ENCODE peak calls at places on chromosomes 6 and 20, in five cellular contexts. Z is tibial artery, K is cardiac muscle cell, X is IMR-90, O is Peyer's patch. L is an unnamed sample. For H3K27me3, the result is how much of the 10 kb centered on the place peaks cover.

GRCh38 chr6:168196385-168196860 is 117.4 kb upstream of the FRMD1 start:
- DNase-seq in Z (peak), O (peak), X (no peak), K (peak), L (no peak)

GRCh38 chr6:44621846-44622245 is 234.3 kb downstream of the CDC5L start:
- DNase-seq in K (peak), O (peak), Z (no peak), X (no peak), L (no peak)

GRCh38 chr20:37230200-37230599 is 31.4 kb downstream of the GHRH start:
- DNase-seq in K (no peak), Z (no peak), X (no peak), O (no peak), L (no peak)

GRCh38 chr20:58690351-58690750 is 2.2 kb upstream of the NPEPL1 start:
- DNase-seq in K (peak), O (no peak), X (no peak), Z (no peak), L (no peak)

GRCh38 chr6:170450946-170451761 is 102.0 kb downstream of the PSMB1 start:
- DNase-seq in X (no peak), O (peak), Z (no peak), K (no peak), L (no peak)

GRCh38 chr20:48912065-48912464 is 9.4 kb upstream of the ARFGEF2 start:
- DNase-seq in Z (no peak), X (no peak), O (no peak), K (no peak), L (no peak)

GRCh38 chr6:147154454-147154853 is 49.8 kb upstream of the STXBP5 start:
- DNase-seq in O (no peak), K (no peak), X (peak), Z (no peak), L (no peak)

GRCh38 chr6:27213544-27214125 is 33.9 kb upstream of the PRSS16 start:
- DNase-seq in O (no peak), Z (no peak), K (peak), X (peak), L (no peak)

GRCh38 chr6:13007744-13008143 is 291.2 kb downstream of the PHACTR1 start:
- DNase-seq in X (no peak), O (no peak), Z (no peak), K (no peak), L (no peak)

GRCh38 chr6:89386917-89387491 is 25.1 kb downstream of the RRAGD start:
- DNase-seq in Z (no peak), O (no peak), X (no peak), K (no peak), L (no peak)

GRCh38 chr6:101085327-101085726 is 204.2 kb upstream of the ASCC3 start:
- DNase-seq in Z (no peak), K (peak), X (no peak), O (no peak), L (no peak)

GRCh38 chr6:142845624-142846458 is 99.1 kb downstream of the HIVEP2 start:
- DNase-seq in O (peak), X (peak), Z (peak), K (peak), L (peak)

GRCh38 chr20:50012282-50013263 is 29.8 kb downstream of the SNAI1 start:
- DNase-seq in O (no peak), K (no peak), X (no peak), Z (no peak), L (no peak)
- H3K27ac ChIP-seq in O (no peak), K (peak), X (no peak), Z (no peak), L (no peak)

GRCh38 chr20:63519765-63520593 is 586 bp upstream of the PPDPF start:
- DNase-seq in K (no peak), O (no peak), X (peak), Z (peak), L (peak)
- TF ChIP-seq CTCF in K (peak), O (no peak), X (peak), Z (peak), L (peak)

DNA sequence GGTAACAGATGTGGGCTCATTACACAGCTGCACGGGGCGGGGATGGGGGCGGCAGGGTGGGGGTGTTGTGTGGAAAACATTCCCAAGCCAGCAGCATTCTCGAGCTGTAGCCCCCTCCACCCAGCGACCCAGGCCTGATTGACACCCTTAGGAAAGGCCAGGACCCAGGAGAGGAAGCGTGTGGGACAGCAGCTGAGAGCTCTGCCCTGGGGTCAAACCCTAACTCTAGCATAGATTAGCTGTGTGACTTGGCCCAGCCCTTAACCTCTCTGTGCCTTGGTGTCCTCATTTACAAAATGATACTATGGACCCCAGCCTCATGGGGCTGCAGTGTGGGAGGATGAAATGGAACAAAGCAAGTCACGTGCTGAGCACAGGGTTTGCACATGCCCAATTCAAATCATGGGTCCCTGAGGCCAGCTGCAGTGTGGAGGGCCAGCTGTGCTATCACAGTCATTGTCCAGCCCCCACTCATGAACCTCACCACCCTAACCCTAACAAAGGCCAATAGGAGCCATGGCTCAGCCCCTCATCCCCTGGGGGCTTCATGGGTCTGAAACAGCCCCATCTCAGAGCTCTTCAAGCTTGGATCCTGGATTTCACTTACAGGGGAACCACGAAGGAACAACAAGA is 125.4 kb upstream of the MAFB start:
- DNase-seq in K (no peak), O (no peak), Z (no peak), X (no peak), L (no peak)
- H3K27me3 ChIP-seq in K (under half), O (under half), Z (under half), X (under half), L (under half)

GRCh38 chr6:64539917-64540316 is 904.3 kb downstream of the PHF3 start:
- DNase-seq in Z (no peak), X (no peak), K (no peak), O (no peak), L (no peak)
- H3K27ac ChIP-seq in Z (no peak), X (no peak), K (no peak), O (no peak), L (no peak)

GRCh38 chr6:47097092-47097945 is 55.2 kb upstream of the ADGRF1 start:
- DNase-seq in O (peak), Z (peak), X (peak), K (peak), L (peak)
- TF ChIP-seq CTCF in O (peak), Z (no peak), X (peak), K (peak), L (peak)

L was measured in CD4-positive, alpha-beta T cell.